ENCODE peak calls at places on chromosomes 6 and 20, in five cellular contexts. One of them, this sample, is unnamed. For H3K4me1, the result is how much of the 10 kb centered on the place peaks cover.

GRCh38 chr20:34249291-34249690 is 8.1 kb downstream of the ASIP start:
- DNase-seq in A549: no peak
- DNase-seq in HCT116: no peak
- DNase-seq in H1: no peak
- DNase-seq in HepG2: no peak
- DNase-seq in this sample: no peak

GRCh38 chr6:115891111-115891669 is 169.5 kb downstream of the FRK start:
- DNase-seq in H1: no peak
- DNase-seq in A549: peak
- DNase-seq in HCT116: peak
- DNase-seq in HepG2: no peak
- DNase-seq in this sample: no peak

GRCh38 chr6:5968817-5969726 is 37.7 kb downstream of the NRN1 start:
- DNase-seq in H1: no peak
- DNase-seq in HCT116: peak
- DNase-seq in A549: no peak
- DNase-seq in HepG2: no peak
- DNase-seq in this sample: peak

GRCh38 chr20:14344746-14345145 is 7.3 kb upstream of the FLRT3 start:
- DNase-seq in HCT116: no peak
- DNase-seq in HepG2: peak
- DNase-seq in H1: no peak
- DNase-seq in A549: peak
- DNase-seq in this sample: no peak

GRCh38 chr6:164911873-164912580 is 397.4 kb downstream of the C6orf118 start:
- DNase-seq in HCT116: no peak
- DNase-seq in HepG2: no peak
- DNase-seq in H1: no peak
- DNase-seq in A549: no peak
- DNase-seq in this sample: no peak

GRCh38 chr20:16621435-16622141 is 48.3 kb upstream of the KIF16B start:
- DNase-seq in HepG2: no peak
- DNase-seq in A549: no peak
- DNase-seq in HCT116: no peak
- DNase-seq in H1: no peak
- DNase-seq in this sample: no peak

GRCh38 chr6:118683881-118684872 is 32.8 kb upstream of the CEP85L start:
- DNase-seq in HCT116: no peak
- DNase-seq in H1: no peak
- DNase-seq in A549: no peak
- DNase-seq in HepG2: no peak
- DNase-seq in this sample: peak

GRCh38 chr6:71473908-71474307 is 185.3 kb downstream of the OGFRL1 start:
- DNase-seq in H1: no peak
- DNase-seq in HCT116: no peak
- DNase-seq in A549: peak
- DNase-seq in HepG2: no peak
- DNase-seq in this sample: peak

GRCh38 chr20:25987073-25987927 is 290.6 kb upstream of the ZNF337 start:
- DNase-seq in HCT116: no peak
- DNase-seq in HepG2: no peak
- DNase-seq in A549: peak
- DNase-seq in H1: no peak
- DNase-seq in this sample: peak

GRCh38 chr6:84282566-84282965 is 55.1 kb upstream of the CEP162 start:
- DNase-seq in HepG2: no peak
- DNase-seq in H1: no peak
- DNase-seq in A549: no peak
- DNase-seq in HCT116: no peak
- DNase-seq in this sample: peak

GRCh38 chr20:1118336-1119127 is at the start of gene PSMF1:
- DNase-seq in HCT116: peak
- DNase-seq in HepG2: peak
- DNase-seq in A549: peak
- DNase-seq in H1: peak
- DNase-seq in this sample: peak

GRCh38 chr6:162726997-162727346 is 594 bp downstream of the PRKN start:
- DNase-seq in HepG2: no peak
- DNase-seq in A549: no peak
- DNase-seq in HCT116: no peak
- DNase-seq in H1: no peak
- DNase-seq in this sample: no peak

GRCh38 chr20:45828589-45828988 is 1.5 kb upstream of the TNNC2 start:
- DNase-seq in HCT116: no peak
- DNase-seq in A549: no peak
- DNase-seq in HepG2: no peak
- DNase-seq in H1: no peak
- DNase-seq in this sample: no peak

GRCh38 chr20:63453029-63453523 is 19.4 kb downstream of the KCNQ2 start:
- DNase-seq in HCT116: no peak
- DNase-seq in HepG2: peak
- DNase-seq in H1: no peak
- DNase-seq in A549: peak
- DNase-seq in this sample: no peak

GRCh38 chr6:72810571-72811280 is 188.9 kb downstream of the KCNQ5 start:
- DNase-seq in H1: no peak
- DNase-seq in HepG2: no peak
- DNase-seq in HCT116: no peak
- DNase-seq in A549: no peak
- DNase-seq in this sample: no peak

GRCh38 chr6:221531-222349 is 70.5 kb upstream of the DUSP22 start:
- DNase-seq in A549: no peak
- DNase-seq in HCT116: no peak
- DNase-seq in HepG2: peak
- DNase-seq in H1: no peak
- DNase-seq in this sample: no peak

GRCh38 chr20:63130654-63131577 is 85.0 kb downstream of the YTHDF1 start:
- DNase-seq in H1: no peak
- DNase-seq in A549: no peak
- DNase-seq in HCT116: no peak
- DNase-seq in HepG2: no peak
- DNase-seq in this sample: no peak

GRCh38 chr6:142011156-142011555 is 121.6 kb upstream of the GJE1 start:
- DNase-seq in HepG2: no peak
- DNase-seq in HCT116: no peak
- DNase-seq in H1: no peak
- DNase-seq in A549: no peak
- DNase-seq in this sample: peak

GRCh38 chr6:70547313-70547712 is 19.4 kb upstream of the SDHAF4 start:
- DNase-seq in A549: no peak
- DNase-seq in H1: no peak
- DNase-seq in HCT116: no peak
- DNase-seq in HepG2: no peak
- DNase-seq in this sample: peak

GRCh38 chr6:68273297-68273696 is 361.8 kb upstream of the ADGRB3 start:
- DNase-seq in A549: no peak
- DNase-seq in HCT116: no peak
- DNase-seq in HepG2: no peak
- DNase-seq in H1: no peak
- DNase-seq in this sample: no peak

GRCh38 chr6:7685276-7685675 is 40.6 kb upstream of the BMP6 start:
- DNase-seq in A549: peak
- DNase-seq in H1: no peak
- DNase-seq in HepG2: no peak
- DNase-seq in HCT116: no peak
- DNase-seq in this sample: no peak

GRCh38 chr20:19880256-19881079 is 122.4 kb downstream of the RIN2 start:
- DNase-seq in A549: peak
- DNase-seq in HepG2: peak
- DNase-seq in H1: no peak
- DNase-seq in HCT116: peak
- DNase-seq in this sample: no peak

GRCh38 chr6:14765106-14765505 is 480.8 kb upstream of the JARID2 start:
- DNase-seq in H1: no peak
- DNase-seq in HepG2: no peak
- DNase-seq in HCT116: no peak
- DNase-seq in A549: peak
- DNase-seq in this sample: no peak

GRCh38 chr6:101110814-101111213 is 229.7 kb upstream of the ASCC3 start:
- DNase-seq in HCT116: no peak
- DNase-seq in A549: no peak
- DNase-seq in HepG2: no peak
- DNase-seq in H1: no peak
- DNase-seq in this sample: no peak

GRCh38 chr6:163180874-163181541 is 233.5 kb upstream of the QKI start:
- DNase-seq in H1: peak
- DNase-seq in HCT116: peak
- DNase-seq in A549: peak
- DNase-seq in HepG2: peak
- DNase-seq in this sample: peak

GRCh38 chr6:18302561-18303439 is 38.5 kb upstream of the DEK start:
- DNase-seq in A549: peak
- DNase-seq in HepG2: peak
- DNase-seq in HCT116: no peak
- DNase-seq in H1: no peak
- DNase-seq in this sample: peak

GRCh38 chr6:20483902-20484497 is 50.3 kb upstream of the CDKAL1 start:
- DNase-seq in HepG2: no peak
- DNase-seq in A549: no peak
- DNase-seq in H1: no peak
- DNase-seq in HCT116: no peak
- DNase-seq in this sample: no peak

GRCh38 chr6:89281779-89282246 is 33.3 kb downstream of the GABRR2 start:
- DNase-seq in H1: peak
- DNase-seq in A549: peak
- DNase-seq in HCT116: peak
- DNase-seq in HepG2: peak
- DNase-seq in this sample: peak

DNA sequence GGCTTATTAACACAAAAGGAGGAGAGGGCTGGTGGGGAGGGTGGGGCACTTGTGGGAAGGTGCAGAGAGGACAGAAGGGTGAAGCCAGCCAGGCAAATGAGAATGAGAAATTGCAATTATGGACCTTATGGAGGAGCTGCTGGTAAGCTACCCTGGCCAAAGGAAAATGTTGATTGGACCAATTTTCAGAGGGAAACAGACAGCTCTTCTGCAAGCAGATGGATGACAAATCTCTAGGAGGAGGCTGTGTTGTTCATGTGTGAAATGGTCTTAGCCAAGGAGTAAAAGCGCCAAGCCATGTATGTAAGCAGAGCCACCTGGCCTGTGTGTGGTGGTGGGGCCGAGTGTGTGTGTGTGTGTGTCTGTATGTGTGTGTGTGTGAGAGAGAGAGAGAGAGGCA is 187.9 kb downstream of the GMPR start:
- DNase-seq in HCT116: no peak
- DNase-seq in H1: no peak
- DNase-seq in HepG2: no peak
- DNase-seq in A549: no peak
- DNase-seq in this sample: no peak
- H3K4me1 ChIP-seq in HCT116: under half
- H3K4me1 ChIP-seq in H1: under half
- H3K4me1 ChIP-seq in HepG2: under half
- H3K4me1 ChIP-seq in A549: under half
- H3K4me1 ChIP-seq in this sample: under half

DNA sequence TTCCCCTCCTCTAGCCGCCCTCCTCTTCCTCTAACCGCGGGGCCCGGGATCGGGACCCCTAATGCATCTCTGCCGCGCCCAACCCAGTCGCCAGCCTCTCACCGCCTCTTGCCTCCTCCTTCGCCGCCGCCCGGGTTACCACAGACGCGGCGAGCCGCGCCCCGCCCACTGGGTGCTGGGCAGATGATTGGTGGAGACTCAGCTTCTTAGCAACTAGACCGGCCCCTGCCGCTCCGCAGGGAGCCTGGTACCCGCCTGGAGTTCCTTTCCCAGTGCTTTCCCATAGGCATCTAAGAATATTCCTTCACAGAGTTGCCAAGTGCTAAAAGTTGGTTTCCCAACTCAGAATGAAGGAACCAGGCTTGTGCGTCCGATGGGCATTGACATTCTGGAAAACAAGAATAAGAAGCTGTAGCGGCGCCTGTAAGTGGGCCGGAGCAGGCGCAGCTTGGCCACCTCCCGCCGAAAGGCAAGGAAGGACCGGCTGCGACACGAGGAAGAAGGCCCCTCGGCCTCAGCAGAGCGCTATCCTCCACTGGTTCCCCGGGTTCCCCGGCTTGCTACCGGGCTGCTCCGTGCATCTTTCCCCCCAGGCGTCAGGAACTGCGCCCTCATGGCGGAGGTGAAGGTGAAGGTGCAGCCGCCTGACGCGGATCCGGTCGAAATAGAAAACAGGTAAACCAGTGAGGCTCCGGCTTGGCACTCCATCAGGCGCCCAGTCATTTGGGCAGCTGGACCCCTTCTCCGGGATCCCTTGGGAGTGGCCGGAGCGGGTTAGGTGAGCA is at the start of the genes DZANK1 and POLR3F:
- DNase-seq in A549: peak
- DNase-seq in H1: peak
- DNase-seq in HepG2: peak
- DNase-seq in HCT116: peak
- DNase-seq in this sample: peak
- TF ChIP-seq POLR2A in A549: peak
- TF ChIP-seq POLR2A in H1: peak
- TF ChIP-seq POLR2A in HepG2: peak
- TF ChIP-seq POLR2A in HCT116: peak
- TF ChIP-seq POLR2A in this sample: peak

DNA sequence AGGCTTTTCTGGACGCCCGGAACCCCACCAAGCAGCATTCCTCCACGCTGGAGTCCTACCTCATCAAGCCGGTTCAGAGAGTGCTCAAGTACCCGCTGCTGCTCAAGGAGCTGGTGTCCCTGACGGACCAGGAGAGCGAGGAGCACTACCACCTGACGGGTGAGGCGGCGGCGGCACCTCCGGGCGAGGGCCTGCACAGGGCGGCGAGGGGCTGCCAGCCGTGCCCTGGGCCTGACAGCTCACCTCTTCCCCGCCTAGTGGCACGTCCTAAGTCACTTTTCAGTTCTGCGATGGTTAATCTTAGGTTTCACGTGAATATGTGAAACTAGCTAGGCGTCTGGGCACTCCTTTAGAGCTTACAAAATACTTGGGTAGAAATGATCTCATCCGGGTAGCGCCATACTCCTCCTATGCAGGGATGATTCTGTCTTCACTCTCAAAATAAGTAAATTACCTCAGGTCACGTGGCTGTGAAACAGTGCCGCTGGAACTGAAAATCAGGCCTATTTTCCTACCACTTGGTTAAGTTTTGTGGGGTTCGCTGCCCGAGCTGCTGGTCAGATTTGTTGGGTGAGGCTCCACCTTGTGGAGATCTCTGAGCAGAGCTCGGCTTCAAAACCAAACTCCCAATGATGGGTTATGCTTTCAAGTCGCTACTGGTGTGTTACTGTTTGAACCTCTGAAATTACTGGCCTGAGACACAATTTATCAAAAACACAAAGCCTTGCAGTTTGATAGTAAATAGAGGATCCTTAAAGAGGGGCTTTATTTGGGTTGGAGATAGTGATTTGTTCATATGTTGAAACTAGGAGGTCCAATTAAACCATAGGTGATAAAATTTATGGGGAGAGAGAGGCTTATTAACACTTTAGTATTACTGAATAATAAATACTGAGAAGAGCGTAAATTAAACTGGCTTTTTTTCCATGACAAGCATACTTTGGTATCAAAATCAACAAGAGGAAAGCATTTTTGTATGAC is 15.5 kb upstream of the CLDN20 start:
- DNase-seq in H1: peak
- DNase-seq in A549: peak
- DNase-seq in HepG2: peak
- DNase-seq in HCT116: peak
- DNase-seq in this sample: peak
- TF ChIP-seq MAX in H1: peak
- TF ChIP-seq MAX in A549: no peak
- TF ChIP-seq MAX in HepG2: no peak
- TF ChIP-seq MAX in HCT116: no peak
- TF ChIP-seq MAX in this sample: no peak

GRCh38 chr6:41940759-41941279 is 789 bp downstream of the CCND3 start:
- DNase-seq in A549: peak
- DNase-seq in H1: peak
- DNase-seq in HCT116: no peak
- DNase-seq in HepG2: no peak
- DNase-seq in this sample: peak
- H3K4me1 ChIP-seq in A549: half or more
- H3K4me1 ChIP-seq in H1: under half
- H3K4me1 ChIP-seq in HCT116: under half
- H3K4me1 ChIP-seq in HepG2: under half
- H3K4me1 ChIP-seq in this sample: under half

This sample was measured in endothelial cell of umbilical vein.